ENCODE peak calls at places on chromosomes 7 and 10, in seven cellular contexts. A is lower leg skin, F is ovary, G is IMR-90, C is H54, Q is right lobe of liver, K is transverse colon. N is an unnamed sample.

GRCh38 chr7:29005829-29006228 is 47.7 kb upstream of the TRIL start:
- DNase-seq in G (peak), Q (no peak), F (no peak), A (no peak), K (no peak), C (no peak), N (no peak)

GRCh38 chr7:108037748-108038147 is 34.8 kb upstream of the LAMB1 start:
- DNase-seq in F (no peak), C (no peak), K (no peak), G (no peak), Q (no peak), A (no peak), N (no peak)

GRCh38 chr10:103476046-103476768 is 2.8 kb downstream of the CALHM3 start:
- DNase-seq in C (peak), A (no peak), Q (no peak), K (no peak), F (no peak), G (no peak), N (no peak)

GRCh38 chr7:97090761-97091353 is 26.6 kb upstream of the SDHAF3 start:
- DNase-seq in A (no peak), F (no peak), C (no peak), K (no peak), G (no peak), Q (no peak), N (no peak)

GRCh38 chr7:2821842-2822507 is 22.1 kb downstream of the GNA12 start:
- DNase-seq in G (peak), A (peak), K (no peak), C (peak), Q (no peak), F (no peak), N (no peak)

GRCh38 chr7:156650042-156650441 is 9.5 kb downstream of the RNF32 start:
- DNase-seq in F (no peak), Q (peak), C (no peak), G (no peak), A (no peak), K (peak), N (peak)

GRCh38 chr10:127016331-127016730 is 111.1 kb downstream of the DOCK1 start:
- DNase-seq in K (no peak), C (no peak), F (no peak), A (peak), Q (no peak), G (no peak), N (no peak)

GRCh38 chr10:7483848-7484247 is 73.0 kb upstream of the SFMBT2 start:
- DNase-seq in K (no peak), A (no peak), F (no peak), C (no peak), Q (no peak), G (no peak), N (no peak)

GRCh38 chr7:139773372-139773771 is 4.4 kb downstream of the HIPK2 start:
- DNase-seq in G (no peak), K (no peak), Q (no peak), F (no peak), A (no peak), C (no peak), N (no peak)

GRCh38 chr7:127667017-127667670 is 15.2 kb downstream of the SND1 start:
- DNase-seq in C (peak), K (no peak), A (no peak), F (no peak), G (peak), Q (no peak), N (no peak)

GRCh38 chr10:84811078-84811477 is 482.7 kb downstream of the CCSER2 start:
- DNase-seq in C (no peak), F (no peak), Q (no peak), K (no peak), G (no peak), A (no peak), N (no peak)

GRCh38 chr10:82910301-82910700 is 1035.3 kb downstream of the NRG3 start:
- DNase-seq in K (no peak), A (no peak), F (no peak), C (no peak), Q (no peak), G (no peak), N (no peak)

DNA sequence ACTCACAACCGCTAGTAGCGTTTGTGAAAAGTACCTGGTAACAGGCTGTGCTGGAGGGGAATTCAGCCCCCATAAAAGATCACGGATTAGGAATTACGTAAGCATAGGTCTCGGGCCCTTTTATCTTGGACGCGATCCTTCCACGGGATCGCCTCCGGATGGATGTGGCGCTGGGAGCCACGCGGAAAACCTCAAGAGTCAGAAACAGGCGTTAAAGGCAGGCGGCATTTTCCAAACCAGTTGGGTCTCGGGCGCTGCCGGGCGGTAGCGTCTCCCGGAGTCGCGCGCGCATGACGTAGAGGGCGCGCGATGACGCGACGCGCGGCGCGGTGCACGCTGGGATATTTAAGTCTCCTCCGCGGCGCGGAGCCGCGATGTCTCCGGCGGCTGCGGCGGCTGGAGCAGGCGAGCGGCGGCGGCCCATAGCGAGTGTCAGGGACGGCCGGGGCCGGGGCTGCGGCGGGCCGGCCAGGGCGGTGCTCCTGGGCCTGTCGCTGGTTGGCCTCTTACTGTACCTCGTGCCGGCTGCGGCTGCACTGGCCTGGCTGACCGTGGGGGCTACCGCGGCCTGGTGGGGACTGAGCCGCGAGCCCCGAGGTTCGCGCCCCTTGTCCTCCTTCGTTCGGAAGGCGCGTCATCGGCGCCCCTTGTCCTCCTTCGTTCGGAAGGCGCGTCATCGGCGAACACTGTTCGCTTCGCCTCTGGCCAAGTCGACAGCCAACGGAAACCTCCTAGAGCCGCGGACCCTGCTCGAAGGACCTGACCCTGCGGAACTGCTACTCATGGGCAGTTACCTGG is at the start of gene POM121:
- DNase-seq in G (peak), F (peak), K (peak), Q (peak), A (peak), C (peak), N (peak)
- TF ChIP-seq POLR2A in G (peak), F (peak), K (peak), Q (peak), A (no peak), C (peak), N (peak)

GRCh38 chr10:119342017-119342734 is 134.8 kb downstream of the GRK5 start:
- DNase-seq in C (no peak), G (peak), K (peak), A (no peak), F (peak), Q (no peak), N (no peak)
- TF ChIP-seq POLR2A in C (no peak), G (no peak), K (no peak), A (no peak), F (no peak), Q (no peak), N (no peak)

DNA sequence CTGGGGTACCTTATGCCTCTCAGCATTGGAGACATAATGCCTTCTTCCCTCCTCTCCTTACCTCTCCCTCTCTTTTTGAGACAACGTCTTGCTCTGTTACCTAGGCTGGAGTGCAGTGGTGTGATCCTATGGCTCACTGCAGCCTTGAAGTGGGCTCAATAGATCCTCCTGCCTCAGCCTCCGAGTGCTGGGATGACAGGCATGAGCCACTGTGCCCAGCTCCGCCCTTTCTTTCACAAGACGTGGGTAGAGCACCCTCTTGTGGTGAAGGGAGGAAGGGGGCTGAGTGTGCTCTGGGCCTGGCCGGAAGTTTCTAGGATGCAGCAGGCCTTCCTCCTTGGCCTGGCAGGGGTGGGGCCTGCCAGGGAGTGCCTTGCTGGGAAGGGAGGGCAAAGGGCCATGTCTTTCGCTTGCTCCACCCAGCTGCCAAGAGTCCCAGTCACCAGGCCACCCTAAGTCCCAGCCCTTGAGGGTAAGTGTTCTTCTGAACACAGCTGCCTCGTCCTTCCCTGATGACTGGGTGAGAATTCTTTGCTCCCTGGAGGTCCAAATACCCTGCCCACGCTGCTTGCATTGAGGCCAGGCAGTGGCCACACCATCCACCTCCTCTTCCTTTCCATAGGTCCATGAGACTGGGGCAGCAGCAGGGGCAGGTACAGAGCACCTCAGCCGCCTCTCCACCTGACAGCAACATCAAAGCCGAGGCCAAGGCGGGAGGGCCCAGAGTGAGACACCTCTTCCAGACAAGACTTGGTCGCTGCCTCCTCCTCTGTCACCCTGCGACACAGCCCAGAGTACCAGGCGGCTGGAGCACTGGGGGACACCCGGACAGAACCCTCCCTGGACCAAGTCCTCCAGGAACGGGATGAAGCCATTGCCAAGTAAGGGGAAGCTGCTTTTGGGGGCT is 3.7 kb downstream of the ABHD11 start:
- DNase-seq in A (peak), C (peak), F (peak), K (peak), G (peak), Q (peak), N (peak)
- TF ChIP-seq POLR2A in A (no peak), C (peak), F (no peak), K (peak), G (no peak), Q (no peak), N (peak)

DNA sequence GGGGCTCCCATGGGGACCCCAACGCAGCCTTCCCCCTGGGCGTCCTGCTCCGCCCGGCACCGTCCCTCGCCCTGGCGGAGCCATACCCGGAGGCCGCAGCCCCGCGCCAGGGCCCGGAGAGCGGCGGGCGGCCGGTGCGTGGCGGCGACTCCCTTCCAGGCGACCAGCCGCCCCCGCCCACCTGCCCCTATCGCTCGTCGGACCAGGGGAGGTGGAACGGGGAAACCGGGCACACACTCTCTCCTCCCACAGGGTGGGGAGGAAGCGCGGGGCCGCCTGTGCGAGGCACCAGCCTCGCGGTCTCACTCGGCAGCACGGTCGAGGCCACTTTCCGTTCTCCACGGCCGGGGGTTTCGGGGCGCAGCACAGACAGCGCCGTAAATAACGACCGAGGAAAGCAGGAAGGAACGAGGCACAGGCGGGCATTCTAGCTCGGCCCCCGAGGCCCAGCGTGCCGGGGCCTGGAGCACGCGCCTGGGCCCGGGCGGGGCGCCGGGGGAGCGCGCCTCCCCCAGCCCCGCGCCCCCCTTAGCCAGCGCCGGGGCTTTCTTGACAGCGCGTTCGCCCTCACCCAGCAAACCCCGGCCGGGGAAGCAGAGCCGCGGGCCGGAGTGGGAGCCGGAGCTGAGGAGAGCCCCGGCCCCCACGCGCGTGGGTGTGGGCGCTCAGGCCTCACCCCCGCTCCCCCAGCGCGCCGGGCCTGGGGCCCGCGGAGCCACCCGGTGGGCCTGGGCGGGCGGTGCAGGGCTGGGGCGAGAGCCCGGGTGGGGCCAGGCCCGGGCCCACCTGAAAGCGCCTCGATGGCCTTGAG is 936 bp downstream of the IGF2BP3 start:
- DNase-seq in F (no peak), C (no peak), G (no peak), Q (no peak), A (no peak), K (no peak), N (peak)
- TF ChIP-seq POLR2A in F (no peak), C (peak), G (no peak), Q (no peak), A (no peak), K (no peak), N (no peak)

GRCh38 chr10:124420254-124420653 is 1.5 kb upstream of the OAT start:
- DNase-seq in G (no peak), F (no peak), K (no peak), C (no peak), A (peak), Q (no peak), N (peak)
- TF ChIP-seq POLR2A in G (no peak), F (no peak), K (no peak), C (no peak), A (no peak), Q (no peak), N (no peak)

DNA sequence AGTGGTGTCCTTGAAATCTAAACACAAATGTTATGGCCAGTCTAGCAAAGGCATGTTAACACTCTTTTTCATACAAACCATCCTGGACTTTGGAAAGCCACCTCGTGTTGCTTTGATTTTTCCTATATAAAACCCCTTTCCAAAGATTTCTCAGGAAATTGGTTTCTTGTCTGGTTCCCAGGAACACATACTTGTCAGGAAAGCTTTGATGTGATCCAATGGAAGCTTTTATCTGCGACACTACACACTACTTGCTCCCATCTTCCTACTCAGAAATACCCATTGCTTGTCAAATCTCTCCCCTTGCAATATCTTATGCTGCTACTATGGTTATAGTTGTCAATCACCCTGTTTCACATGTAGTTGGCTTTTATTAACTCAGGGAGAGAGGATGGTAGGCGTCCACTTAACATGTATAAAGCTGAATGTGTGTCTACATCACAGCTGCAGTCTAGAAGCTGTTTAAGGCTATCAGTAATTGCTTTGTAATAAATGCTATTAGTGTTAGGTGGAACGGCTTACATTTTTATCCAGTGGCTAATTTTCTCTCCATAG is 189.6 kb downstream of the GPAM start:
- DNase-seq in A (no peak), K (no peak), C (no peak), G (no peak), F (no peak), Q (no peak), N (no peak)
- TF ChIP-seq POLR2A in A (no peak), K (no peak), C (no peak), G (no peak), F (no peak), Q (no peak), N (no peak)

DNA sequence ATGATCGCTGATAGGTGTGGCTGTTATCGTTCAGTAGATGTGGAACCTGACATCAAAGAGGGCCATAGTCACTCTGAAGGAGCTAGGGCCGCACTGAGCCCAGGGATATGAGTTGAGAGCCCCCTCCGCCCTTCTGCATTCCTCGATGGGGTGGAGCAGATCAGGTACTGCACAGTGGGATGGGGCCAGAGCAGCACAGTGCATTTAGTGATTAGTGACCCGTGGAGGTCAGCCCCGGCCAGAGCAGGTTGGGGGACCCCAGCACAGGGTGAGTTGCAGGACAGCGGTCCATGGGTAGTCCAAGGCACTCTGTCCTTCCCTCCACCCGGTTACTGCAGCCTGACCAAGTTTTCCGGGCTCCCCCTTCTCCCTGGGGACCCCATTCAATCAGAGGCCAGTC is 146.6 kb downstream of the RPS24 start:
- DNase-seq in A (no peak), F (no peak), Q (no peak), C (no peak), G (no peak), K (no peak), N (no peak)
- TF ChIP-seq POLR2A in A (no peak), F (no peak), Q (no peak), C (no peak), G (no peak), K (no peak), N (no peak)